ENCODE peak calls at places on chromosome 15, in ten cellular contexts. One of them, this sample, is unnamed.

GRCh38 chr15:77838061-77838460 is 205.3 kb upstream of the LINGO1 start:
- DNase-seq in stomach: no peak
- DNase-seq in Peyer's patch: no peak
- DNase-seq in heart left ventricle: no peak
- DNase-seq in esophagus squamous epithelium: no peak
- DNase-seq in A549: no peak
- DNase-seq in esophagus muscularis mucosa: no peak
- DNase-seq in IMR-90: no peak
- DNase-seq in sigmoid colon: peak
- DNase-seq in suprapubic skin: no peak
- DNase-seq in this sample: no peak

GRCh38 chr15:79169531-79170123 is 79.0 kb upstream of the RASGRF1 start:
- DNase-seq in stomach: no peak
- DNase-seq in Peyer's patch: no peak
- DNase-seq in heart left ventricle: no peak
- DNase-seq in esophagus squamous epithelium: no peak
- DNase-seq in A549: no peak
- DNase-seq in esophagus muscularis mucosa: no peak
- DNase-seq in IMR-90: no peak
- DNase-seq in sigmoid colon: no peak
- DNase-seq in suprapubic skin: no peak
- DNase-seq in this sample: no peak

GRCh38 chr15:47609693-47610092 is 107.6 kb upstream of the SEMA6D start:
- DNase-seq in stomach: no peak
- DNase-seq in Peyer's patch: no peak
- DNase-seq in heart left ventricle: no peak
- DNase-seq in esophagus squamous epithelium: no peak
- DNase-seq in A549: no peak
- DNase-seq in esophagus muscularis mucosa: no peak
- DNase-seq in IMR-90: no peak
- DNase-seq in sigmoid colon: no peak
- DNase-seq in suprapubic skin: no peak
- DNase-seq in this sample: no peak

GRCh38 chr15:30038667-30039523 is 43.9 kb upstream of the GOLGA8J start:
- DNase-seq in stomach: no peak
- DNase-seq in Peyer's patch: no peak
- DNase-seq in heart left ventricle: no peak
- DNase-seq in esophagus squamous epithelium: no peak
- DNase-seq in A549: no peak
- DNase-seq in esophagus muscularis mucosa: no peak
- DNase-seq in IMR-90: no peak
- DNase-seq in sigmoid colon: no peak
- DNase-seq in suprapubic skin: no peak
- DNase-seq in this sample: peak

GRCh38 chr15:79981861-79982455 is 11.0 kb upstream of the BCL2A1 start:
- DNase-seq in stomach: no peak
- DNase-seq in Peyer's patch: no peak
- DNase-seq in heart left ventricle: no peak
- DNase-seq in esophagus squamous epithelium: no peak
- DNase-seq in A549: no peak
- DNase-seq in esophagus muscularis mucosa: no peak
- DNase-seq in IMR-90: no peak
- DNase-seq in sigmoid colon: no peak
- DNase-seq in suprapubic skin: no peak
- DNase-seq in this sample: no peak

GRCh38 chr15:58758141-58758540 is 8.6 kb upstream of the ADAM10 start:
- DNase-seq in stomach: no peak
- DNase-seq in Peyer's patch: no peak
- DNase-seq in heart left ventricle: no peak
- DNase-seq in esophagus squamous epithelium: no peak
- DNase-seq in A549: no peak
- DNase-seq in esophagus muscularis mucosa: no peak
- DNase-seq in IMR-90: peak
- DNase-seq in sigmoid colon: no peak
- DNase-seq in suprapubic skin: no peak
- DNase-seq in this sample: no peak

GRCh38 chr15:39213385-39213840 is 367.5 kb upstream of the THBS1 start:
- DNase-seq in stomach: peak
- DNase-seq in Peyer's patch: no peak
- DNase-seq in heart left ventricle: peak
- DNase-seq in esophagus squamous epithelium: no peak
- DNase-seq in A549: no peak
- DNase-seq in esophagus muscularis mucosa: no peak
- DNase-seq in IMR-90: peak
- DNase-seq in sigmoid colon: peak
- DNase-seq in suprapubic skin: no peak
- DNase-seq in this sample: peak

GRCh38 chr15:90871716-90872480 is 3.5 kb downstream of the FURIN start:
- DNase-seq in stomach: no peak
- DNase-seq in Peyer's patch: no peak
- DNase-seq in heart left ventricle: no peak
- DNase-seq in esophagus squamous epithelium: no peak
- DNase-seq in A549: no peak
- DNase-seq in esophagus muscularis mucosa: no peak
- DNase-seq in IMR-90: no peak
- DNase-seq in sigmoid colon: no peak
- DNase-seq in suprapubic skin: no peak
- DNase-seq in this sample: peak

GRCh38 chr15:95549168-95549738 is 781.2 kb upstream of the NR2F2 start:
- DNase-seq in stomach: no peak
- DNase-seq in Peyer's patch: no peak
- DNase-seq in heart left ventricle: no peak
- DNase-seq in esophagus squamous epithelium: no peak
- DNase-seq in A549: no peak
- DNase-seq in esophagus muscularis mucosa: no peak
- DNase-seq in IMR-90: no peak
- DNase-seq in sigmoid colon: no peak
- DNase-seq in suprapubic skin: no peak
- DNase-seq in this sample: no peak

GRCh38 chr15:37015025-37015424 is 85.3 kb downstream of the MEIS2 start:
- DNase-seq in stomach: no peak
- DNase-seq in Peyer's patch: no peak
- DNase-seq in heart left ventricle: peak
- DNase-seq in esophagus squamous epithelium: no peak
- DNase-seq in A549: no peak
- DNase-seq in esophagus muscularis mucosa: no peak
- DNase-seq in IMR-90: no peak
- DNase-seq in sigmoid colon: no peak
- DNase-seq in suprapubic skin: no peak
- DNase-seq in this sample: no peak

GRCh38 chr15:99249270-99249817 is at the start of gene TTC23:
- DNase-seq in stomach: no peak
- DNase-seq in Peyer's patch: no peak
- DNase-seq in heart left ventricle: no peak
- DNase-seq in esophagus squamous epithelium: no peak
- DNase-seq in A549: peak
- DNase-seq in esophagus muscularis mucosa: no peak
- DNase-seq in IMR-90: peak
- DNase-seq in sigmoid colon: no peak
- DNase-seq in suprapubic skin: no peak
- DNase-seq in this sample: peak

GRCh38 chr15:41506796-41507341 is 6.8 kb downstream of the LTK start:
- DNase-seq in stomach: no peak
- DNase-seq in Peyer's patch: no peak
- DNase-seq in heart left ventricle: no peak
- DNase-seq in esophagus squamous epithelium: no peak
- DNase-seq in A549: no peak
- DNase-seq in esophagus muscularis mucosa: no peak
- DNase-seq in IMR-90: no peak
- DNase-seq in sigmoid colon: no peak
- DNase-seq in suprapubic skin: no peak
- DNase-seq in this sample: no peak

GRCh38 chr15:78051622-78052405 is 25.7 kb downstream of the TBC1D2B start:
- DNase-seq in stomach: peak
- DNase-seq in Peyer's patch: no peak
- DNase-seq in heart left ventricle: peak
- DNase-seq in esophagus squamous epithelium: no peak
- DNase-seq in A549: no peak
- DNase-seq in esophagus muscularis mucosa: no peak
- DNase-seq in IMR-90: peak
- DNase-seq in sigmoid colon: no peak
- DNase-seq in suprapubic skin: no peak
- DNase-seq in this sample: no peak

GRCh38 chr15:75030023-75030413 is 6.6 kb downstream of the PPCDC start:
- DNase-seq in stomach: no peak
- DNase-seq in Peyer's patch: no peak
- DNase-seq in heart left ventricle: peak
- DNase-seq in esophagus squamous epithelium: no peak
- DNase-seq in A549: no peak
- DNase-seq in esophagus muscularis mucosa: no peak
- DNase-seq in IMR-90: peak
- DNase-seq in sigmoid colon: no peak
- DNase-seq in suprapubic skin: no peak
- DNase-seq in this sample: no peak

GRCh38 chr15:39127925-39128617 is 452.8 kb upstream of the THBS1 start:
- DNase-seq in stomach: no peak
- DNase-seq in Peyer's patch: no peak
- DNase-seq in heart left ventricle: no peak
- DNase-seq in esophagus squamous epithelium: no peak
- DNase-seq in A549: peak
- DNase-seq in esophagus muscularis mucosa: no peak
- DNase-seq in IMR-90: peak
- DNase-seq in sigmoid colon: no peak
- DNase-seq in suprapubic skin: no peak
- DNase-seq in this sample: no peak

GRCh38 chr15:99976811-99977271 is 243.6 kb upstream of the LYSMD4 start:
- DNase-seq in stomach: no peak
- DNase-seq in Peyer's patch: no peak
- DNase-seq in heart left ventricle: no peak
- DNase-seq in esophagus squamous epithelium: no peak
- DNase-seq in A549: no peak
- DNase-seq in esophagus muscularis mucosa: no peak
- DNase-seq in IMR-90: peak
- DNase-seq in sigmoid colon: no peak
- DNase-seq in suprapubic skin: no peak
- DNase-seq in this sample: no peak

GRCh38 chr15:59224474-59224873 is 17.8 kb downstream of the LDHAL6B start:
- DNase-seq in stomach: peak
- DNase-seq in Peyer's patch: no peak
- DNase-seq in heart left ventricle: peak
- DNase-seq in esophagus squamous epithelium: no peak
- DNase-seq in A549: no peak
- DNase-seq in esophagus muscularis mucosa: no peak
- DNase-seq in IMR-90: no peak
- DNase-seq in sigmoid colon: no peak
- DNase-seq in suprapubic skin: no peak
- DNase-seq in this sample: no peak

GRCh38 chr15:65083262-65083701 is 6.7 kb downstream of the KBTBD13 start:
- DNase-seq in stomach: no peak
- DNase-seq in Peyer's patch: no peak
- DNase-seq in heart left ventricle: peak
- DNase-seq in esophagus squamous epithelium: no peak
- DNase-seq in A549: no peak
- DNase-seq in esophagus muscularis mucosa: no peak
- DNase-seq in IMR-90: peak
- DNase-seq in sigmoid colon: peak
- DNase-seq in suprapubic skin: no peak
- DNase-seq in this sample: peak

GRCh38 chr15:43977072-43977884 is 150.5 kb downstream of the WDR76 start:
- DNase-seq in stomach: no peak
- DNase-seq in Peyer's patch: peak
- DNase-seq in heart left ventricle: no peak
- DNase-seq in esophagus squamous epithelium: no peak
- DNase-seq in A549: no peak
- DNase-seq in esophagus muscularis mucosa: no peak
- DNase-seq in IMR-90: no peak
- DNase-seq in sigmoid colon: no peak
- DNase-seq in suprapubic skin: no peak
- DNase-seq in this sample: no peak

DNA sequence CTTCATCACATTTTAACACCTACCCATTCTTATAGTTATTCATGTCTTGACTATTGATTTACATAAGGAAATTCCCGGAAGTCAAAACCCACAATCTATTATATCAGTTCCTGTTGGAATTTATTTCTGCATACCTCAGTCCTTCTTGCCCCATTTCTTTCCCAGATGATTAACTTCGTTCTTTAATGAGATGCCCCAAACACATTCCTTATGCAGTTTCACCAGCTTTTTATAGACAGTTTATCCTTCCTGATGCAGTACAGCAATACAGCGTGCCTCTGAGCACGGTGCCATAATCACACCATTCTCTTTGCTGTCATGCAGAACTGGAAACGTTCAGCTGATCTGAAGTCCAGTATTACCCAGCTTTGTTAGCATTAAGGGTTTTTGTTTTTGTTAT is 175.9 kb upstream of the NANOGP8 start:
- DNase-seq in stomach: no peak
- DNase-seq in Peyer's patch: no peak
- DNase-seq in heart left ventricle: no peak
- DNase-seq in esophagus squamous epithelium: no peak
- DNase-seq in A549: no peak
- DNase-seq in esophagus muscularis mucosa: no peak
- DNase-seq in IMR-90: no peak
- DNase-seq in sigmoid colon: no peak
- DNase-seq in suprapubic skin: no peak
- DNase-seq in this sample: no peak
- H3K27ac ChIP-seq in stomach: no peak
- H3K27ac ChIP-seq in Peyer's patch: no peak
- H3K27ac ChIP-seq in heart left ventricle: no peak
- H3K27ac ChIP-seq in esophagus squamous epithelium: no peak
- H3K27ac ChIP-seq in A549: no peak
- H3K27ac ChIP-seq in esophagus muscularis mucosa: no peak
- H3K27ac ChIP-seq in IMR-90: no peak
- H3K27ac ChIP-seq in sigmoid colon: no peak
- H3K27ac ChIP-seq in suprapubic skin: no peak
- H3K27ac ChIP-seq in this sample: no peak

GRCh38 chr15:69723404-69724097 is 270.9 kb downstream of the RPLP1 start:
- DNase-seq in stomach: no peak
- DNase-seq in Peyer's patch: no peak
- DNase-seq in heart left ventricle: peak
- DNase-seq in esophagus squamous epithelium: no peak
- DNase-seq in A549: no peak
- DNase-seq in esophagus muscularis mucosa: no peak
- DNase-seq in IMR-90: no peak
- DNase-seq in sigmoid colon: peak
- DNase-seq in suprapubic skin: no peak
- DNase-seq in this sample: no peak
- TF ChIP-seq CTCF in stomach: no peak
- TF ChIP-seq CTCF in Peyer's patch: no peak
- TF ChIP-seq CTCF in heart left ventricle: no peak
- TF ChIP-seq CTCF in esophagus squamous epithelium: no peak
- TF ChIP-seq CTCF in A549: no peak
- TF ChIP-seq CTCF in esophagus muscularis mucosa: no peak
- TF ChIP-seq CTCF in IMR-90: no peak
- TF ChIP-seq CTCF in sigmoid colon: no peak
- TF ChIP-seq CTCF in suprapubic skin: no peak
- TF ChIP-seq CTCF in this sample: no peak

GRCh38 chr15:89690276-89691218 is at the start of the genes PEX11A and WDR93:
- DNase-seq in stomach: peak
- DNase-seq in Peyer's patch: peak
- DNase-seq in heart left ventricle: peak
- DNase-seq in esophagus squamous epithelium: peak
- DNase-seq in A549: peak
- DNase-seq in esophagus muscularis mucosa: peak
- DNase-seq in IMR-90: peak
- DNase-seq in sigmoid colon: peak
- DNase-seq in suprapubic skin: peak
- DNase-seq in this sample: peak
- TF ChIP-seq POLR2A in stomach: no peak
- TF ChIP-seq POLR2A in Peyer's patch: peak
- TF ChIP-seq POLR2A in heart left ventricle: peak
- TF ChIP-seq POLR2A in esophagus squamous epithelium: no peak
- TF ChIP-seq POLR2A in A549: peak
- TF ChIP-seq POLR2A in esophagus muscularis mucosa: peak
- TF ChIP-seq POLR2A in IMR-90: no peak
- TF ChIP-seq POLR2A in sigmoid colon: peak
- TF ChIP-seq POLR2A in suprapubic skin: peak
- TF ChIP-seq POLR2A in this sample: no peak

GRCh38 chr15:89129123-89129815 is 41.0 kb downstream of the ABHD2 start:
- DNase-seq in stomach: peak
- DNase-seq in Peyer's patch: peak
- DNase-seq in heart left ventricle: no peak
- DNase-seq in esophagus squamous epithelium: no peak
- DNase-seq in A549: peak
- DNase-seq in esophagus muscularis mucosa: no peak
- DNase-seq in IMR-90: peak
- DNase-seq in sigmoid colon: no peak
- DNase-seq in suprapubic skin: no peak
- DNase-seq in this sample: peak
- H3K27ac ChIP-seq in stomach: peak
- H3K27ac ChIP-seq in Peyer's patch: no peak
- H3K27ac ChIP-seq in heart left ventricle: peak
- H3K27ac ChIP-seq in esophagus squamous epithelium: peak
- H3K27ac ChIP-seq in A549: peak
- H3K27ac ChIP-seq in esophagus muscularis mucosa: peak
- H3K27ac ChIP-seq in IMR-90: no peak
- H3K27ac ChIP-seq in sigmoid colon: peak
- H3K27ac ChIP-seq in suprapubic skin: peak
- H3K27ac ChIP-seq in this sample: no peak